ENCODE peak calls at places on chromosomes 7 and 10, in five cellular contexts. One of them, this sample, is unnamed.

GRCh38 chr10:59578013-59578412 is 131.6 kb downstream of the SLC16A9 start:
- DNase-seq in HepG2: no peak
- DNase-seq in SK-N-SH: no peak
- DNase-seq in K562: no peak
- DNase-seq in GM12878: no peak
- DNase-seq in this sample: no peak

GRCh38 chr10:131708225-131708624 is 192.6 kb upstream of the PPP2R2D start:
- DNase-seq in K562: no peak
- DNase-seq in HepG2: no peak
- DNase-seq in GM12878: no peak
- DNase-seq in SK-N-SH: no peak
- DNase-seq in this sample: no peak

GRCh38 chr7:962401-963081 is 8.1 kb upstream of the ADAP1 start:
- DNase-seq in K562: no peak
- DNase-seq in SK-N-SH: peak; percentile 46
- DNase-seq in GM12878: no peak
- DNase-seq in HepG2: no peak
- DNase-seq in this sample: no peak

GRCh38 chr7:47516985-47517590 is 64.8 kb downstream of the TNS3 start:
- DNase-seq in K562: no peak
- DNase-seq in GM12878: no peak
- DNase-seq in SK-N-SH: no peak
- DNase-seq in HepG2: no peak
- DNase-seq in this sample: no peak

GRCh38 chr7:151142686-151143040 is 24.8 kb downstream of the GBX1 start:
- DNase-seq in GM12878: no peak
- DNase-seq in SK-N-SH: no peak
- DNase-seq in HepG2: no peak
- DNase-seq in K562: no peak
- DNase-seq in this sample: no peak

GRCh38 chr10:131090761-131091661 is 220.5 kb downstream of the TCERG1L start:
- DNase-seq in HepG2: no peak
- DNase-seq in K562: no peak
- DNase-seq in SK-N-SH: no peak
- DNase-seq in GM12878: no peak
- DNase-seq in this sample: no peak

GRCh38 chr10:83343676-83344075 is 795.6 kb upstream of the GHITM start:
- DNase-seq in SK-N-SH: no peak
- DNase-seq in K562: no peak
- DNase-seq in HepG2: no peak
- DNase-seq in GM12878: no peak
- DNase-seq in this sample: no peak

GRCh38 chr7:75534727-75535307 is 42.7 kb downstream of the SPDYE5 start:
- DNase-seq in GM12878: peak; percentile 35
- DNase-seq in SK-N-SH: no peak
- DNase-seq in K562: no peak
- DNase-seq in HepG2: no peak
- DNase-seq in this sample: no peak

GRCh38 chr10:124495725-124496124 is 34.1 kb downstream of the LHPP start:
- DNase-seq in GM12878: no peak
- DNase-seq in HepG2: no peak
- DNase-seq in K562: no peak
- DNase-seq in SK-N-SH: no peak
- DNase-seq in this sample: no peak

GRCh38 chr10:127193125-127193524 is 3.3 kb downstream of the INSYN2A start:
- DNase-seq in HepG2: no peak
- DNase-seq in SK-N-SH: no peak
- DNase-seq in K562: no peak
- DNase-seq in GM12878: no peak
- DNase-seq in this sample: no peak

GRCh38 chr7:16271990-16272665 is 149.2 kb downstream of the CRPPA start:
- DNase-seq in HepG2: no peak
- DNase-seq in K562: no peak
- DNase-seq in SK-N-SH: no peak
- DNase-seq in GM12878: no peak
- DNase-seq in this sample: no peak

GRCh38 chr10:114473776-114474175 is 69.5 kb upstream of the AFAP1L2 start:
- DNase-seq in GM12878: no peak
- DNase-seq in HepG2: peak; percentile 67
- DNase-seq in K562: no peak
- DNase-seq in SK-N-SH: no peak
- DNase-seq in this sample: no peak

GRCh38 chr10:114681542-114681941 is 23.5 kb upstream of the ABLIM1 start:
- DNase-seq in K562: no peak
- DNase-seq in SK-N-SH: no peak
- DNase-seq in HepG2: no peak
- DNase-seq in GM12878: no peak
- DNase-seq in this sample: no peak

GRCh38 chr7:1920266-1920681 is 250.2 kb downstream of the ELFN1 start:
- DNase-seq in SK-N-SH: no peak
- DNase-seq in GM12878: no peak
- DNase-seq in K562: no peak
- DNase-seq in HepG2: no peak
- DNase-seq in this sample: no peak

GRCh38 chr7:64946772-64947171 is 43.7 kb downstream of the ZNF273 start:
- DNase-seq in HepG2: peak; percentile 27
- DNase-seq in SK-N-SH: peak; percentile 87
- DNase-seq in GM12878: no peak
- DNase-seq in K562: no peak
- DNase-seq in this sample: peak; percentile 9

GRCh38 chr10:76036410-76036940 is 605.1 kb downstream of the LRMDA start:
- DNase-seq in K562: peak; percentile 75
- DNase-seq in SK-N-SH: peak; percentile 81
- DNase-seq in GM12878: no peak
- DNase-seq in HepG2: no peak
- DNase-seq in this sample: peak; percentile 77

GRCh38 chr7:98423043-98423442 is 22.2 kb upstream of the BAIAP2L1 start:
- DNase-seq in HepG2: peak; percentile 36
- DNase-seq in GM12878: no peak
- DNase-seq in SK-N-SH: peak; percentile 41
- DNase-seq in K562: peak; percentile 53
- DNase-seq in this sample: peak; percentile 64

GRCh38 chr10:91163269-91163708 is 57.2 kb upstream of the PCGF5 start:
- DNase-seq in HepG2: peak; percentile 41
- DNase-seq in K562: peak; percentile 42
- DNase-seq in GM12878: no peak
- DNase-seq in SK-N-SH: peak; percentile 81
- DNase-seq in this sample: no peak

GRCh38 chr10:6607187-6607586 is 27.1 kb upstream of the PRKCQ start:
- DNase-seq in K562: no peak
- DNase-seq in HepG2: no peak
- DNase-seq in SK-N-SH: no peak
- DNase-seq in GM12878: no peak
- DNase-seq in this sample: no peak

GRCh38 chr10:17273403-17273802 is 45.4 kb downstream of the VIM start:
- DNase-seq in K562: no peak
- DNase-seq in GM12878: no peak
- DNase-seq in SK-N-SH: no peak
- DNase-seq in HepG2: no peak
- DNase-seq in this sample: no peak

GRCh38 chr7:51589111-51589510 is 272.5 kb upstream of the COBL start:
- DNase-seq in HepG2: no peak
- DNase-seq in K562: no peak
- DNase-seq in GM12878: no peak
- DNase-seq in SK-N-SH: no peak
- DNase-seq in this sample: no peak

GRCh38 chr10:18918545-18918944 is 130.1 kb upstream of the MALRD1 start:
- DNase-seq in HepG2: no peak
- DNase-seq in GM12878: no peak
- DNase-seq in K562: no peak
- DNase-seq in SK-N-SH: no peak
- DNase-seq in this sample: no peak

GRCh38 chr7:129875745-129876411 is 76.9 kb downstream of the UBE2H start:
- DNase-seq in SK-N-SH: no peak
- DNase-seq in GM12878: no peak
- DNase-seq in HepG2: no peak
- DNase-seq in K562: peak; percentile 83
- DNase-seq in this sample: no peak

GRCh38 chr10:95469251-95469650 is 91.9 kb downstream of the SORBS1 start:
- DNase-seq in HepG2: no peak
- DNase-seq in K562: no peak
- DNase-seq in GM12878: no peak
- DNase-seq in SK-N-SH: no peak
- DNase-seq in this sample: no peak

GRCh38 chr7:151238190-151238810 is 6.0 kb downstream of the CHPF2 start:
- DNase-seq in K562: no peak
- DNase-seq in HepG2: no peak
- DNase-seq in SK-N-SH: peak; percentile 24
- DNase-seq in GM12878: no peak
- DNase-seq in this sample: no peak

GRCh38 chr10:118960166-118961090 is 69.1 kb upstream of the NANOS1 start:
- DNase-seq in HepG2: no peak
- DNase-seq in SK-N-SH: no peak
- DNase-seq in GM12878: no peak
- DNase-seq in K562: no peak
- DNase-seq in this sample: no peak

GRCh38 chr7:129671276-129671675 is 59.8 kb downstream of the NRF1 start:
- DNase-seq in SK-N-SH: no peak
- DNase-seq in K562: no peak
- DNase-seq in HepG2: no peak
- DNase-seq in GM12878: no peak
- DNase-seq in this sample: no peak

GRCh38 chr10:111705026-111705425 is 478.5 kb downstream of the GPAM start:
- DNase-seq in GM12878: no peak
- DNase-seq in SK-N-SH: no peak
- DNase-seq in HepG2: no peak
- DNase-seq in K562: no peak
- DNase-seq in this sample: no peak

GRCh38 chr7:113209449-113210203 is 91.3 kb upstream of the SMIM30 start:
- DNase-seq in K562: no peak
- DNase-seq in GM12878: no peak
- DNase-seq in SK-N-SH: no peak
- DNase-seq in HepG2: no peak
- DNase-seq in this sample: no peak

GRCh38 chr10:13759167-13759566 is 172.4 kb downstream of the PRPF18 start:
- DNase-seq in SK-N-SH: no peak
- DNase-seq in K562: no peak
- DNase-seq in GM12878: no peak
- DNase-seq in HepG2: no peak
- DNase-seq in this sample: no peak

GRCh38 chr10:129851941-129852650 is 112.0 kb downstream of the EBF3 start:
- DNase-seq in GM12878: no peak
- DNase-seq in HepG2: no peak
- DNase-seq in SK-N-SH: no peak
- DNase-seq in K562: no peak
- DNase-seq in this sample: no peak

GRCh38 chr10:129849853-129850252 is 114.2 kb downstream of the EBF3 start:
- DNase-seq in HepG2: no peak
- DNase-seq in SK-N-SH: no peak
- DNase-seq in K562: no peak
- DNase-seq in GM12878: no peak
- DNase-seq in this sample: no peak

GRCh38 chr10:129849452-129849750 is 114.7 kb downstream of the EBF3 start:
- DNase-seq in GM12878: no peak
- DNase-seq in K562: no peak
- DNase-seq in HepG2: no peak
- DNase-seq in SK-N-SH: no peak
- DNase-seq in this sample: no peak

GRCh38 chr10:129848571-129849451 is 115.3 kb downstream of the EBF3 start:
- DNase-seq in HepG2: no peak
- DNase-seq in K562: no peak
- DNase-seq in GM12878: no peak
- DNase-seq in SK-N-SH: no peak
- DNase-seq in this sample: no peak

DNA sequence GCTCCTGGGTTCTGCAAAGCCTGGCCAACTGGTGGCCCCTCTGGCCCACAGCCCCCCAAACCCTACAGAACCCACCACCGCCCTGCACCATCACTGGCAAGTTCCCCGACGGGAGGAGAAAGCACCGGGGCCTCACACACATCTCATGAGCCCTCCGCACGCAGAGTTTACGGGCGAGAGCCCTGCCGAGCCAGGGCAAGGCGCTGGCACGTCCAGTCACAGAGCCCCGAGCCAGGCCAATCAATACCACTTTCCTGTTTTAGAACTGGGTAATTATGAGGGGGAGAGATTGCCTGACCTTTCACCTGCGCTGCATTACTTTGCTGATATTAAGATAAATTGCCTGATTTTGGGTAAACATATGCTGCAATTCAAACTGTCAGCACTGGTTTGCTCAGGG is 113.3 kb downstream of the EBF3 start:
- DNase-seq in GM12878: no peak
- DNase-seq in SK-N-SH: no peak
- DNase-seq in K562: no peak
- DNase-seq in HepG2: no peak
- DNase-seq in this sample: no peak
- TF ChIP-seq FOXM1 in GM12878: no peak
- TF ChIP-seq FOXM1 in SK-N-SH: no peak
- TF ChIP-seq FOXM1 in K562: no peak
- TF ChIP-seq FOXM1 in HepG2: no peak
- TF ChIP-seq FOXM1 in this sample: no peak

GRCh38 chr7:155198901-155199845 is 98.5 kb upstream of the INSIG1 start:
- DNase-seq in GM12878: no peak
- DNase-seq in SK-N-SH: no peak
- DNase-seq in HepG2: no peak
- DNase-seq in K562: no peak
- DNase-seq in this sample: no peak
- TF ChIP-seq FOXM1 in GM12878: peak; percentile 95
- TF ChIP-seq FOXM1 in SK-N-SH: no peak
- TF ChIP-seq FOXM1 in HepG2: no peak
- TF ChIP-seq FOXM1 in K562: no peak
- TF ChIP-seq FOXM1 in this sample: no peak

GRCh38 chr10:46294641-46295230 is 7.9 kb downstream of the ANTXRL start:
- DNase-seq in GM12878: no peak
- DNase-seq in K562: no peak
- DNase-seq in SK-N-SH: no peak
- DNase-seq in HepG2: no peak
- DNase-seq in this sample: no peak
- TF ChIP-seq FOXM1 in GM12878: no peak
- TF ChIP-seq FOXM1 in K562: no peak
- TF ChIP-seq FOXM1 in SK-N-SH: no peak
- TF ChIP-seq FOXM1 in HepG2: no peak
- TF ChIP-seq FOXM1 in this sample: no peak

GRCh38 chr10:74637685-74638084 is 188.7 kb upstream of the KAT6B start:
- DNase-seq in SK-N-SH: no peak
- DNase-seq in K562: no peak
- DNase-seq in GM12878: no peak
- DNase-seq in HepG2: no peak
- DNase-seq in this sample: no peak

GRCh38 chr10:74641659-74642058 is 184.7 kb upstream of the KAT6B start:
- DNase-seq in SK-N-SH: no peak
- DNase-seq in GM12878: no peak
- DNase-seq in HepG2: no peak
- DNase-seq in K562: no peak
- DNase-seq in this sample: no peak

GRCh38 chr10:74643586-74643956 is 182.8 kb upstream of the KAT6B start:
- DNase-seq in K562: no peak
- DNase-seq in HepG2: no peak
- DNase-seq in GM12878: no peak
- DNase-seq in SK-N-SH: no peak
- DNase-seq in this sample: no peak

GRCh38 chr10:74642901-74643585 is 183.4 kb upstream of the KAT6B start:
- DNase-seq in HepG2: no peak
- DNase-seq in SK-N-SH: no peak
- DNase-seq in K562: no peak
- DNase-seq in GM12878: no peak
- DNase-seq in this sample: no peak

GRCh38 chr10:74640134-74640533 is 186.3 kb upstream of the KAT6B start:
- DNase-seq in GM12878: peak; percentile 31
- DNase-seq in K562: no peak
- DNase-seq in HepG2: no peak
- DNase-seq in SK-N-SH: no peak
- DNase-seq in this sample: no peak
- TF ChIP-seq FOXM1 in GM12878: no peak
- TF ChIP-seq FOXM1 in K562: no peak
- TF ChIP-seq FOXM1 in HepG2: no peak
- TF ChIP-seq FOXM1 in SK-N-SH: no peak
- TF ChIP-seq FOXM1 in this sample: no peak

GRCh38 chr10:93854985-93855384 is 38.8 kb upstream of the SLC35G1 start:
- DNase-seq in K562: no peak
- DNase-seq in SK-N-SH: no peak
- DNase-seq in HepG2: no peak
- DNase-seq in GM12878: no peak
- DNase-seq in this sample: no peak
- TF ChIP-seq FOXM1 in K562: no peak
- TF ChIP-seq FOXM1 in SK-N-SH: no peak
- TF ChIP-seq FOXM1 in HepG2: no peak
- TF ChIP-seq FOXM1 in GM12878: no peak
- TF ChIP-seq FOXM1 in this sample: no peak

This sample was measured in HEK293T.